ENCODE peak calls at places on chromosome 3, in six cellular contexts. One of them, this sample, is unnamed. For H3K36me3, the result is how much of the 10 kb centered on the place peaks cover.

GRCh38 chr3:31704651-31705179 is 172.0 kb downstream of the STT3B start:
- DNase-seq in esophagus squamous epithelium: no peak
- DNase-seq in fibroblast of lung: peak
- DNase-seq in CD8-positive, alpha-beta memory T cell: no peak
- DNase-seq in GM23248: peak
- DNase-seq in cardiac muscle cell: no peak
- DNase-seq in this sample: peak

GRCh38 chr3:144912968-144913367 is 941.3 kb downstream of the DIPK2A start:
- DNase-seq in esophagus squamous epithelium: no peak
- DNase-seq in GM23248: no peak
- DNase-seq in fibroblast of lung: no peak
- DNase-seq in CD8-positive, alpha-beta memory T cell: no peak
- DNase-seq in cardiac muscle cell: no peak
- DNase-seq in this sample: no peak

GRCh38 chr3:136232413-136232812 is 17.7 kb upstream of the PCCB start:
- DNase-seq in esophagus squamous epithelium: no peak
- DNase-seq in CD8-positive, alpha-beta memory T cell: no peak
- DNase-seq in fibroblast of lung: no peak
- DNase-seq in cardiac muscle cell: no peak
- DNase-seq in GM23248: no peak
- DNase-seq in this sample: no peak

GRCh38 chr3:186825294-186825821 is 17.2 kb upstream of the ADIPOQ start:
- DNase-seq in GM23248: peak
- DNase-seq in CD8-positive, alpha-beta memory T cell: no peak
- DNase-seq in cardiac muscle cell: peak
- DNase-seq in esophagus squamous epithelium: no peak
- DNase-seq in fibroblast of lung: peak
- DNase-seq in this sample: peak

GRCh38 chr3:190486201-190486865 is 27.6 kb upstream of the IL1RAP start:
- DNase-seq in esophagus squamous epithelium: no peak
- DNase-seq in fibroblast of lung: peak
- DNase-seq in cardiac muscle cell: no peak
- DNase-seq in GM23248: no peak
- DNase-seq in CD8-positive, alpha-beta memory T cell: no peak
- DNase-seq in this sample: peak

GRCh38 chr3:63061449-63061848 is 186.2 kb upstream of the CADPS start:
- DNase-seq in esophagus squamous epithelium: no peak
- DNase-seq in CD8-positive, alpha-beta memory T cell: no peak
- DNase-seq in GM23248: no peak
- DNase-seq in cardiac muscle cell: no peak
- DNase-seq in fibroblast of lung: no peak
- DNase-seq in this sample: no peak

GRCh38 chr3:14126017-14126902 is 1.4 kb downstream of the TMEM43 start:
- DNase-seq in cardiac muscle cell: no peak
- DNase-seq in GM23248: peak
- DNase-seq in esophagus squamous epithelium: no peak
- DNase-seq in CD8-positive, alpha-beta memory T cell: no peak
- DNase-seq in fibroblast of lung: no peak
- DNase-seq in this sample: no peak

GRCh38 chr3:197465996-197466549 is 89.7 kb downstream of the BDH1 start:
- DNase-seq in esophagus squamous epithelium: no peak
- DNase-seq in cardiac muscle cell: no peak
- DNase-seq in GM23248: peak
- DNase-seq in fibroblast of lung: peak
- DNase-seq in CD8-positive, alpha-beta memory T cell: no peak
- DNase-seq in this sample: peak

GRCh38 chr3:8980756-8981257 is 17.5 kb upstream of the RAD18 start:
- DNase-seq in esophagus squamous epithelium: no peak
- DNase-seq in CD8-positive, alpha-beta memory T cell: no peak
- DNase-seq in GM23248: peak
- DNase-seq in fibroblast of lung: no peak
- DNase-seq in cardiac muscle cell: no peak
- DNase-seq in this sample: no peak

GRCh38 chr3:154904328-154904727 is 175.8 kb upstream of the MME start:
- DNase-seq in cardiac muscle cell: peak
- DNase-seq in esophagus squamous epithelium: no peak
- DNase-seq in fibroblast of lung: peak
- DNase-seq in GM23248: peak
- DNase-seq in CD8-positive, alpha-beta memory T cell: no peak
- DNase-seq in this sample: no peak

GRCh38 chr3:25611193-25611592 is 53.5 kb downstream of the TOP2B start:
- DNase-seq in esophagus squamous epithelium: no peak
- DNase-seq in GM23248: no peak
- DNase-seq in cardiac muscle cell: no peak
- DNase-seq in fibroblast of lung: no peak
- DNase-seq in CD8-positive, alpha-beta memory T cell: no peak
- DNase-seq in this sample: no peak
- H3K36me3 ChIP-seq in esophagus squamous epithelium: under half
- H3K36me3 ChIP-seq in GM23248: half or more
- H3K36me3 ChIP-seq in cardiac muscle cell: half or more
- H3K36me3 ChIP-seq in fibroblast of lung: under half
- H3K36me3 ChIP-seq in CD8-positive, alpha-beta memory T cell: under half
- H3K36me3 ChIP-seq in this sample: under half

GRCh38 chr3:134460965-134461364 is 24.8 kb downstream of the ANAPC13 start:
- DNase-seq in cardiac muscle cell: no peak
- DNase-seq in CD8-positive, alpha-beta memory T cell: no peak
- DNase-seq in fibroblast of lung: peak
- DNase-seq in esophagus squamous epithelium: no peak
- DNase-seq in GM23248: peak
- DNase-seq in this sample: peak
- H3K27ac ChIP-seq in cardiac muscle cell: no peak
- H3K27ac ChIP-seq in CD8-positive, alpha-beta memory T cell: no peak
- H3K27ac ChIP-seq in fibroblast of lung: peak
- H3K27ac ChIP-seq in esophagus squamous epithelium: no peak
- H3K27ac ChIP-seq in GM23248: peak
- H3K27ac ChIP-seq in this sample: peak

GRCh38 chr3:37136067-37136466 is 38.3 kb downstream of the LRRFIP2 start:
- DNase-seq in CD8-positive, alpha-beta memory T cell: no peak
- DNase-seq in esophagus squamous epithelium: no peak
- DNase-seq in GM23248: no peak
- DNase-seq in fibroblast of lung: peak
- DNase-seq in cardiac muscle cell: no peak
- DNase-seq in this sample: no peak

GRCh38 chr3:37139567-37140052 is 34.8 kb downstream of the LRRFIP2 start:
- DNase-seq in fibroblast of lung: no peak
- DNase-seq in esophagus squamous epithelium: no peak
- DNase-seq in cardiac muscle cell: no peak
- DNase-seq in CD8-positive, alpha-beta memory T cell: no peak
- DNase-seq in GM23248: no peak
- DNase-seq in this sample: no peak

GRCh38 chr3:37138816-37139215 is 35.6 kb downstream of the LRRFIP2 start:
- DNase-seq in GM23248: no peak
- DNase-seq in CD8-positive, alpha-beta memory T cell: no peak
- DNase-seq in esophagus squamous epithelium: no peak
- DNase-seq in cardiac muscle cell: no peak
- DNase-seq in fibroblast of lung: no peak
- DNase-seq in this sample: no peak

GRCh38 chr3:37135561-37135960 is 38.8 kb downstream of the LRRFIP2 start:
- DNase-seq in CD8-positive, alpha-beta memory T cell: no peak
- DNase-seq in GM23248: no peak
- DNase-seq in esophagus squamous epithelium: no peak
- DNase-seq in cardiac muscle cell: no peak
- DNase-seq in fibroblast of lung: no peak
- DNase-seq in this sample: no peak

GRCh38 chr3:37137516-37137915 is 36.9 kb downstream of the LRRFIP2 start:
- DNase-seq in GM23248: no peak
- DNase-seq in cardiac muscle cell: no peak
- DNase-seq in fibroblast of lung: peak
- DNase-seq in esophagus squamous epithelium: no peak
- DNase-seq in CD8-positive, alpha-beta memory T cell: no peak
- DNase-seq in this sample: no peak
- H3K36me3 ChIP-seq in GM23248: under half
- H3K36me3 ChIP-seq in cardiac muscle cell: under half
- H3K36me3 ChIP-seq in fibroblast of lung: under half
- H3K36me3 ChIP-seq in esophagus squamous epithelium: under half
- H3K36me3 ChIP-seq in CD8-positive, alpha-beta memory T cell: under half
- H3K36me3 ChIP-seq in this sample: under half

DNA sequence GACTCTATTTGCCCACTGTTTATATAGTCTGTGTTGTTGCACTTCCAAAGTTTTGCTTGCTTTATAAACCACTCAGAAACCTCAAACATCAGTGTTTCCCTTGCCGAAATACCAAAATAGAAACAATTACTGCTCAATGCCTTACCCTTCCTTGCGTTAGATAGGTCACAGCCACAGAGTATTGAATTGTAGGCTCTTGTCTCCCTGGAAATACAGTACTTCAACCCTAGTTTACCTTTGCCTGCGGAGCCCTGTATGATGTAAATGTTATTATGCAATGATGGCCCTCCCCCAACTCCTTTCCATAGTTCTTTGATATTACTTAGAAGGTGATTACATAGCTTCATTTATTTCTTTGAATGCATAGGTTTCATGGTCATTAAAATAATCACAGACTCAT is 44.2 kb downstream of the SOX2 start:
- DNase-seq in cardiac muscle cell: no peak
- DNase-seq in GM23248: no peak
- DNase-seq in fibroblast of lung: no peak
- DNase-seq in esophagus squamous epithelium: no peak
- DNase-seq in CD8-positive, alpha-beta memory T cell: no peak
- DNase-seq in this sample: no peak
- H3K27ac ChIP-seq in cardiac muscle cell: no peak
- H3K27ac ChIP-seq in GM23248: no peak
- H3K27ac ChIP-seq in fibroblast of lung: no peak
- H3K27ac ChIP-seq in esophagus squamous epithelium: no peak
- H3K27ac ChIP-seq in CD8-positive, alpha-beta memory T cell: no peak
- H3K27ac ChIP-seq in this sample: no peak

GRCh38 chr3:123948449-123948848 is 12.6 kb downstream of the CCDC14 start:
- DNase-seq in cardiac muscle cell: no peak
- DNase-seq in GM23248: no peak
- DNase-seq in CD8-positive, alpha-beta memory T cell: no peak
- DNase-seq in esophagus squamous epithelium: no peak
- DNase-seq in fibroblast of lung: no peak
- DNase-seq in this sample: no peak

GRCh38 chr3:123949606-123950005 is 11.4 kb downstream of the CCDC14 start:
- DNase-seq in fibroblast of lung: peak
- DNase-seq in esophagus squamous epithelium: no peak
- DNase-seq in GM23248: peak
- DNase-seq in cardiac muscle cell: no peak
- DNase-seq in CD8-positive, alpha-beta memory T cell: no peak
- DNase-seq in this sample: peak

GRCh38 chr3:123952844-123953520 is 8.0 kb downstream of the CCDC14 start:
- DNase-seq in cardiac muscle cell: no peak
- DNase-seq in CD8-positive, alpha-beta memory T cell: no peak
- DNase-seq in esophagus squamous epithelium: no peak
- DNase-seq in GM23248: no peak
- DNase-seq in fibroblast of lung: no peak
- DNase-seq in this sample: no peak

GRCh38 chr3:123953735-123954134 is 7.3 kb downstream of the CCDC14 start:
- DNase-seq in CD8-positive, alpha-beta memory T cell: no peak
- DNase-seq in fibroblast of lung: no peak
- DNase-seq in GM23248: no peak
- DNase-seq in cardiac muscle cell: no peak
- DNase-seq in esophagus squamous epithelium: no peak
- DNase-seq in this sample: no peak

DNA sequence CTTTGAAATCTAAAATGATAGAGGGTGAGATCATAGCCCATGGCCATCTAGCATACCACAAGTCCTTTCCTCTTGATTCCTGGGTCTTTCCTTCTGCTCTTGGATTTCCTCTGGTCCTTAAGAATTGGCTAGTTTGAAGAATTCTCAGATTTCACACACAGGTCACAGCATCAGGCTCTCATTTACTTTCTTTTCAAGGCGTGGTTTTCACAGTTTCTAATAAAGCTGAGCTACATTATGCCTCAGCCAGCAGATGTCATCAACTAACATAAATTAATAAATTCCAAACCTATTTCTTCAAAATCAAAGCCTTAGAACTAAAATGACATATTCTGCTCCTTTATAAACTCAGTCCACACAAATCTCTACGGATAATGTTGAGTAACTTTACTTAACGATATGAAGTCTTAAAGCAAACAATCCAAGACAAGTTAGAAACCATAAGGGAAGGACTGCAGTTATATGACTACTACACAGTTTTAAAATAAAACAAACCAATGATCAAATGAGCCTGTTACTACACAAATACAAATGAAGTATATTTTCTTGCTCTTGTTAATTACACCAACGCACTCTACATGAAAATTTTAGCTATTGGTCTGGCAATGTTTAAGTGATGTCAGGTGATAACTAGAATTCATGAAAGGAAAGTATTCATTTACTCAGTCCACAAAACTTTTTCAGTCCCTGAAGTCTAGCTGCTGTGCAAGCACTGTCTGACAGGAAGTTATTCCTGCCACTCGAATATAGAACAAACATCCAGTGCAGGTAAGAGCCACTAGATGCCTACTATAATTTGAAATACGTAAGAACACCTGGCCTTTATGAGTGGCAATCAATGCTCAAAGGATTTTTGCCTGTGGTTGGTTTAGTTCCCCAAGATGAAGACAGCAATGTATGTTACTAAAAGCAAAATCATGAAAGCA is 9.2 kb downstream of the CCDC14 start:
- DNase-seq in cardiac muscle cell: no peak
- DNase-seq in CD8-positive, alpha-beta memory T cell: no peak
- DNase-seq in fibroblast of lung: no peak
- DNase-seq in GM23248: peak
- DNase-seq in esophagus squamous epithelium: no peak
- DNase-seq in this sample: peak
- H3K36me3 ChIP-seq in cardiac muscle cell: half or more
- H3K36me3 ChIP-seq in CD8-positive, alpha-beta memory T cell: under half
- H3K36me3 ChIP-seq in fibroblast of lung: under half
- H3K36me3 ChIP-seq in GM23248: under half
- H3K36me3 ChIP-seq in esophagus squamous epithelium: under half
- H3K36me3 ChIP-seq in this sample: half or more

GRCh38 chr3:52108302-52109232 is 45.7 kb downstream of the POC1A start:
- DNase-seq in GM23248: no peak
- DNase-seq in fibroblast of lung: peak
- DNase-seq in cardiac muscle cell: peak
- DNase-seq in esophagus squamous epithelium: no peak
- DNase-seq in CD8-positive, alpha-beta memory T cell: no peak
- DNase-seq in this sample: no peak
- H3K27ac ChIP-seq in GM23248: no peak
- H3K27ac ChIP-seq in fibroblast of lung: peak
- H3K27ac ChIP-seq in cardiac muscle cell: peak
- H3K27ac ChIP-seq in esophagus squamous epithelium: peak
- H3K27ac ChIP-seq in CD8-positive, alpha-beta memory T cell: no peak
- H3K27ac ChIP-seq in this sample: no peak

DNA sequence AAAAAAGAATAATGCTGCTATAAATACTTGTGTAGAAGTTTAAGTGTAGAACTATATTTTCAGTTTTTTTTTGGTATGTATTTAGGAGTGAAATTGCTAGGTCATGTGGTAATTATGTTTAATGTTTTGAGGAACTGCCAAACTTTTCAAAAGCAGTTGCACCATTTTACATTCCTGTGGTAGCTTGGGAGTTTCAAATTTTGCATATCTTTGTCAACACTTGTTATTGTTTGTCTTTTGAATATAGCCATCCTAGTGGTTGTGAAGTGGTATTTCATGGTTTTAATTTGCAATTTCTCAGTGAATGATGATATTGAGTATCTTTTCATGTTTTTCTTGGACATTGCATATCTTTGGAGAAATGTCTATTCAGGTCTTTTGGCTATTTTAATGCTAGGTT is 30.4 kb downstream of the SKIL start:
- DNase-seq in cardiac muscle cell: no peak
- DNase-seq in fibroblast of lung: peak
- DNase-seq in GM23248: peak
- DNase-seq in esophagus squamous epithelium: no peak
- DNase-seq in CD8-positive, alpha-beta memory T cell: no peak
- DNase-seq in this sample: peak
- H3K36me3 ChIP-seq in cardiac muscle cell: half or more
- H3K36me3 ChIP-seq in fibroblast of lung: under half
- H3K36me3 ChIP-seq in GM23248: half or more
- H3K36me3 ChIP-seq in esophagus squamous epithelium: under half
- H3K36me3 ChIP-seq in CD8-positive, alpha-beta memory T cell: under half
- H3K36me3 ChIP-seq in this sample: half or more